ENCODE peak calls at places on chromosomes 2 and 18, in five cellular contexts. One of them, this sample, is unnamed. For H3K4me1, the result is how much of the 10 kb centered on the place peaks cover.

GRCh38 chr2:142716463-142717242 is 160.8 kb upstream of the KYNU start:
- DNase-seq in psoas muscle: no peak
- DNase-seq in A549: no peak
- DNase-seq in aorta: peak
- DNase-seq in RWPE2: no peak
- DNase-seq in this sample: no peak

GRCh38 chr18:79940814-79941472 is 10.5 kb downstream of the SLC66A2 start:
- DNase-seq in psoas muscle: no peak
- DNase-seq in A549: no peak
- DNase-seq in aorta: peak
- DNase-seq in RWPE2: no peak
- DNase-seq in this sample: peak

GRCh38 chr2:174765576-174765975 is 1.3 kb upstream of the CHRNA1 start:
- DNase-seq in psoas muscle: no peak
- DNase-seq in A549: no peak
- DNase-seq in aorta: no peak
- DNase-seq in RWPE2: no peak
- DNase-seq in this sample: no peak

GRCh38 chr2:66813525-66813924 is 378.6 kb downstream of the MEIS1 start:
- DNase-seq in psoas muscle: no peak
- DNase-seq in A549: no peak
- DNase-seq in aorta: no peak
- DNase-seq in RWPE2: no peak
- DNase-seq in this sample: no peak

GRCh38 chr2:83055338-83056010 is 1403.6 kb downstream of the SUCLG1 start:
- DNase-seq in psoas muscle: no peak
- DNase-seq in A549: no peak
- DNase-seq in aorta: no peak
- DNase-seq in RWPE2: no peak
- DNase-seq in this sample: no peak

GRCh38 chr2:233031556-233032500 is 644 bp upstream of the NEU2 start:
- DNase-seq in psoas muscle: no peak
- DNase-seq in A549: no peak
- DNase-seq in aorta: no peak
- DNase-seq in RWPE2: no peak
- DNase-seq in this sample: no peak

GRCh38 chr2:223457301-223457700 is 144.9 kb downstream of the SCG2 start:
- DNase-seq in psoas muscle: no peak
- DNase-seq in A549: no peak
- DNase-seq in aorta: no peak
- DNase-seq in RWPE2: no peak
- DNase-seq in this sample: no peak

GRCh38 chr18:65750421-65751144 is at the start of gene CDH7:
- DNase-seq in psoas muscle: no peak
- DNase-seq in A549: no peak
- DNase-seq in aorta: no peak
- DNase-seq in RWPE2: no peak
- DNase-seq in this sample: no peak

GRCh38 chr18:9631814-9632496 is 17.6 kb upstream of the PPP4R1 start:
- DNase-seq in psoas muscle: no peak
- DNase-seq in A549: peak
- DNase-seq in aorta: no peak
- DNase-seq in RWPE2: no peak
- DNase-seq in this sample: no peak

GRCh38 chr2:41826921-41827320 is 220.9 kb upstream of the PKDCC start:
- DNase-seq in psoas muscle: no peak
- DNase-seq in A549: no peak
- DNase-seq in aorta: no peak
- DNase-seq in RWPE2: no peak
- DNase-seq in this sample: no peak

GRCh38 chr2:216133392-216133791 is 24.2 kb downstream of the XRCC5 start:
- DNase-seq in psoas muscle: no peak
- DNase-seq in A549: no peak
- DNase-seq in aorta: no peak
- DNase-seq in RWPE2: no peak
- DNase-seq in this sample: no peak

GRCh38 chr2:177332041-177332991 is 60.3 kb upstream of the AGPS start:
- DNase-seq in psoas muscle: no peak
- DNase-seq in A549: peak
- DNase-seq in aorta: peak
- DNase-seq in RWPE2: no peak
- DNase-seq in this sample: peak

GRCh38 chr2:181812106-181812745 is 79.3 kb upstream of the ITPRID2 start:
- DNase-seq in psoas muscle: no peak
- DNase-seq in A549: no peak
- DNase-seq in aorta: no peak
- DNase-seq in RWPE2: no peak
- DNase-seq in this sample: no peak

GRCh38 chr2:30978854-30979253 is 159.4 kb downstream of the GALNT14 start:
- DNase-seq in psoas muscle: no peak
- DNase-seq in A549: no peak
- DNase-seq in aorta: no peak
- DNase-seq in RWPE2: no peak
- DNase-seq in this sample: no peak

GRCh38 chr18:59783138-59783537 is 85.9 kb upstream of the CCBE1 start:
- DNase-seq in psoas muscle: no peak
- DNase-seq in A549: peak
- DNase-seq in aorta: no peak
- DNase-seq in RWPE2: no peak
- DNase-seq in this sample: no peak

GRCh38 chr18:3626927-3627240 is 176.9 kb downstream of the TGIF1 start:
- DNase-seq in psoas muscle: no peak
- DNase-seq in A549: no peak
- DNase-seq in aorta: no peak
- DNase-seq in RWPE2: no peak
- DNase-seq in this sample: no peak

GRCh38 chr2:9912468-9912867 is 39.0 kb upstream of the GRHL1 start:
- DNase-seq in psoas muscle: no peak
- DNase-seq in A549: no peak
- DNase-seq in aorta: no peak
- DNase-seq in RWPE2: no peak
- DNase-seq in this sample: no peak

GRCh38 chr18:70991577-70991976 is 702.7 kb downstream of the SOCS6 start:
- DNase-seq in psoas muscle: no peak
- DNase-seq in A549: no peak
- DNase-seq in aorta: no peak
- DNase-seq in RWPE2: no peak
- DNase-seq in this sample: no peak

GRCh38 chr2:160380000-160380570 is 113.5 kb downstream of the RBMS1 start:
- DNase-seq in psoas muscle: no peak
- DNase-seq in A549: no peak
- DNase-seq in aorta: no peak
- DNase-seq in RWPE2: no peak
- DNase-seq in this sample: no peak

GRCh38 chr2:160379399-160379798 is 114.2 kb downstream of the RBMS1 start:
- DNase-seq in psoas muscle: no peak
- DNase-seq in A549: no peak
- DNase-seq in aorta: no peak
- DNase-seq in RWPE2: no peak
- DNase-seq in this sample: no peak

GRCh38 chr2:160381425-160381951 is 112.1 kb downstream of the RBMS1 start:
- DNase-seq in psoas muscle: no peak
- DNase-seq in A549: no peak
- DNase-seq in aorta: no peak
- DNase-seq in RWPE2: no peak
- DNase-seq in this sample: no peak

GRCh38 chr2:160377204-160377995 is 116.2 kb downstream of the RBMS1 start:
- DNase-seq in psoas muscle: no peak
- DNase-seq in A549: no peak
- DNase-seq in aorta: no peak
- DNase-seq in RWPE2: no peak
- DNase-seq in this sample: no peak

DNA sequence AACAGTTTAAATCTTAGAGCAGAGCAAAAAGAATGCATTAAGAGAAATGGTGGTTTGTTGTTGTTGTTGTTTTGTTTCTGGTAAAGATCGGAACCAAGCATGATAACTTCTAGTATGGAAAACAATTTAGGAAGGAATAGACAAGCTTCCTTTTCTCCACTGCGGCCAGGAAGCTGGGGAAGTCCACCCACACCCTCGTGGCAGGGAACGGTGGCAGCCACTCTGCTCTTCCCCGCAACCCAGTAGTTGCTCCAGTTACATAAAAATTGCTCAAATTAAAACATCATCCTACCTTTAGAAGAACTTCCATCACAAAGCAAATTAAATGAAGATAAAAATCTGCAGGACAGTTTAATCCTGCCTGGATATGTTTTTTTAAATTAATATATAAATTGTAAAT is 113.0 kb downstream of the RBMS1 start:
- DNase-seq in psoas muscle: no peak
- DNase-seq in A549: no peak
- DNase-seq in aorta: no peak
- DNase-seq in RWPE2: no peak
- DNase-seq in this sample: no peak
- H3K4me1 ChIP-seq in psoas muscle: half or more
- H3K4me1 ChIP-seq in A549: half or more
- H3K4me1 ChIP-seq in aorta: under half
- H3K4me1 ChIP-seq in RWPE2: half or more
- H3K4me1 ChIP-seq in this sample: under half

GRCh38 chr2:218146056-218146455 is 20.2 kb downstream of the CXCR2 start:
- DNase-seq in psoas muscle: no peak
- DNase-seq in A549: no peak
- DNase-seq in aorta: no peak
- DNase-seq in RWPE2: no peak
- DNase-seq in this sample: no peak
- H3K4me1 ChIP-seq in psoas muscle: under half
- H3K4me1 ChIP-seq in A549: under half
- H3K4me1 ChIP-seq in aorta: under half
- H3K4me1 ChIP-seq in RWPE2: under half
- H3K4me1 ChIP-seq in this sample: under half

GRCh38 chr2:85607268-85608215 is 4.3 kb downstream of the C2orf68 start:
- DNase-seq in psoas muscle: no peak
- DNase-seq in A549: no peak
- DNase-seq in aorta: no peak
- DNase-seq in RWPE2: no peak
- DNase-seq in this sample: no peak
- H3K4me1 ChIP-seq in psoas muscle: half or more
- H3K4me1 ChIP-seq in A549: under half
- H3K4me1 ChIP-seq in aorta: under half
- H3K4me1 ChIP-seq in RWPE2: under half
- H3K4me1 ChIP-seq in this sample: under half

GRCh38 chr2:169106563-169107545 is 37.5 kb downstream of the DHRS9 start:
- DNase-seq in psoas muscle: no peak
- DNase-seq in A549: no peak
- DNase-seq in aorta: no peak
- DNase-seq in RWPE2: no peak
- DNase-seq in this sample: no peak
- H3K4me1 ChIP-seq in psoas muscle: under half
- H3K4me1 ChIP-seq in A549: under half
- H3K4me1 ChIP-seq in aorta: under half
- H3K4me1 ChIP-seq in RWPE2: under half
- H3K4me1 ChIP-seq in this sample: under half

DNA sequence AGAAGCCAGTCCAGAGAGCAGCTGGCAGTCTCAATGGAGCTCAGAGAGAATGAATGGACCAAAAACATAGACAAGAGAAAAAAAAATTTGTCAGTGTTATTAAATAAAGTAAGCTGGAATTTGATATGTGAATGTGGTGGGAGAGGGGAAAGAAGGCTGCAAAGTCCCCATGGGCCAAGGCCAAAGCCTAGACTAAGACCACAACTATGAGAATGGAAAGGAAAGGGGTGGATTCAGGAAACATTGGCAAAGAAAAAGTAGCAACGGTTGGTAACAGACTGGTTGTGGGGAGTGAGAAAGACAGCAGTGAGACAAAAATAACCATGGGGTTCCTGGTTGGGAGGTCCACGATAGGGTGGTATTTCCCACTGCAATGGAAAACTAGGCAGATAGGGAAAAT is 47.0 kb downstream of the ZEB2 start:
- DNase-seq in psoas muscle: no peak
- DNase-seq in A549: no peak
- DNase-seq in aorta: no peak
- DNase-seq in RWPE2: no peak
- DNase-seq in this sample: no peak
- H3K4me1 ChIP-seq in psoas muscle: under half
- H3K4me1 ChIP-seq in A549: under half
- H3K4me1 ChIP-seq in aorta: under half
- H3K4me1 ChIP-seq in RWPE2: under half
- H3K4me1 ChIP-seq in this sample: under half

DNA sequence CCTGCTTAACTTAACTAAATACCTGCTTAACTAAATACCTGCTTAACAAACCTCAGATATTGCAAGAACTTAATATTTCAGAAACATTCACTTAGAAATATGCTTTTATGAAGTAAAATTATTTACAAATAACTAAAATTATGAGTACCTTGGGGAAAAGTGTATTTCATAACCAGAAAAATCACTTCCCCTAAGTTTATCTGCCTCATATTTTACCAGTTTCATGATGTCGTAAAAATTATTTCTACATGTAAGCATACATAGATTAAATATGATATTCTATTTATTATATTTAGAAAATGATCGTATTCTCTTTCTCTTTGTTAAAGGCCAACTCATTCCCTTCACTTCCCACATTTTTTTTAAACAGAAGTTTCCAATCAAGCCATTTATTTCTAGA is 41.5 kb upstream of the DSC1 start:
- DNase-seq in psoas muscle: no peak
- DNase-seq in A549: no peak
- DNase-seq in aorta: no peak
- DNase-seq in RWPE2: no peak
- DNase-seq in this sample: no peak
- H3K4me1 ChIP-seq in psoas muscle: under half
- H3K4me1 ChIP-seq in A549: under half
- H3K4me1 ChIP-seq in aorta: under half
- H3K4me1 ChIP-seq in RWPE2: under half
- H3K4me1 ChIP-seq in this sample: under half

GRCh38 chr18:361941-362913 is 94.4 kb upstream of the THOC1 start:
- DNase-seq in psoas muscle: peak
- DNase-seq in A549: no peak
- DNase-seq in aorta: peak
- DNase-seq in RWPE2: no peak
- DNase-seq in this sample: no peak
- H3K4me1 ChIP-seq in psoas muscle: under half
- H3K4me1 ChIP-seq in A549: under half
- H3K4me1 ChIP-seq in aorta: under half
- H3K4me1 ChIP-seq in RWPE2: under half
- H3K4me1 ChIP-seq in this sample: under half

DNA sequence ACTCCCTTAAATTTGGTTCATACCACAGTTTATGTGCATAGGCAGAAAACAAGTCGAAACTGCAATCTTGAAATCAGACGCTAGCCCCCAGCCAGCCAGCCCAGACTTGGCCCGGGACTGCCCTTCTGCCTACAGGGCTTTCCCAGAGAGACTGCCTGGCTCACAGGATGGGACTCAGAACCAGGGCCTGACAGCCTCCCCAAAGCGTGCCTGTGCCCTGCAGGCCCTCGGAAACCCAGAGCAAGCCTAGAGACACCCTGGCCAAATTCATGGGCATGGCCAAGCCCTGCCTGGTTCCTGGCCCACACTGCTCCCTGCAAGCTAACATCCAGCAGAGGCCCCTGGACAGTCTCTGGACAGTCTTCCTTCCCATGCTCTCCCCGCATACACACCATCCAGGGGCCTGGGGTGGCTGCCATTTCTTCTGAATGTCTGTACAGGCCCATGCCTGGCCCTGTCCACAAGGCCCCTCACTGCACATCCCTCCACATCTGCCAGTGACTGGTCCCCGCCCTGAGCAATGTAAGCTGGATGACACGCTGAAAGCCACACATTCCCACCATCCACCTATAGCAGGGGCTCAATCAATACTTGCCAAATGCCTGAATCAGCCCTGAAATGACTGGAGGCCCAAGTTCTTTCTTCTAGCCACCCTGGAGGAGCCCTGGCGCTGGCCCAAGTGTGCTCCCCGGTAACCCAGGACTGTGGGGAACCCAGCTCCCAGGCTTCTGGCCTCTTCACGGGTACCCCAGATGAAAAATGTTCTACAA is 73.1 kb downstream of the HDAC4 start:
- DNase-seq in psoas muscle: no peak
- DNase-seq in A549: no peak
- DNase-seq in aorta: no peak
- DNase-seq in RWPE2: no peak
- DNase-seq in this sample: no peak
- H3K4me1 ChIP-seq in psoas muscle: half or more
- H3K4me1 ChIP-seq in A549: under half
- H3K4me1 ChIP-seq in aorta: under half
- H3K4me1 ChIP-seq in RWPE2: under half
- H3K4me1 ChIP-seq in this sample: under half